ENCODE peak calls at places on chromosome X, in four cellular contexts. N, H, G and P are unnamed samples.
A peak's percentile ranks its signal among the peaks of the same experiment; 100 is the strongest.

GRCh38 chrX:68865300-68865699 is 36.5 kb downstream of the EFNB1 start:
- DNase-seq in N (no peak), H (no peak), G (no peak), P (no peak)

GRCh38 chrX:24999501-24999900 is 16.3 kb downstream of the ARX start:
- DNase-seq in N (no peak), H (no peak), G (no peak), P (no peak)

GRCh38 chrX:56792270-56793111 is 63.4 kb downstream of the NBDY start:
- DNase-seq in N (no peak), H (no peak), G (no peak), P (no peak)

GRCh38 chrX:110086916-110087484 is 84.1 kb downstream of the TMEM164 start:
- DNase-seq in N (no peak), H (peak; percentile 58), G (peak; percentile 96), P (no peak)

GRCh38 chrX:12975999-12976558 is 1.2 kb downstream of the TMSB4X start:
- DNase-seq in N (no peak), H (peak; percentile 52), G (peak; percentile 36), P (no peak)

GRCh38 chrX:130196453-130196852 is 24.7 kb downstream of the RAB33A start:
- DNase-seq in N (no peak), H (no peak), G (no peak), P (no peak)

GRCh38 chrX:132488092-132488749 is 617 bp downstream of the MBNL3 start:
- DNase-seq in N (no peak), H (peak; percentile 26), G (peak; percentile 10), P (no peak)

GRCh38 chrX:10819973-10820372 is 199.6 kb upstream of the MID1 start:
- DNase-seq in N (no peak), H (no peak), G (no peak), P (no peak)

GRCh38 chrX:24647257-24648058 is at the start of gene PCYT1B:
- DNase-seq in N (peak; percentile 97), H (peak; percentile 91), G (peak; percentile 49), P (peak; percentile 66)

GRCh38 chrX:4314586-4314985 is 601.1 kb upstream of the PRKX start:
- DNase-seq in N (no peak), H (no peak), G (no peak), P (no peak)

GRCh38 chrX:24339911-24340310 is 20.5 kb upstream of the SUPT20HL1 start:
- DNase-seq in N (no peak), H (no peak), G (no peak), P (no peak)

GRCh38 chrX:129754266-129755024 is 15.7 kb downstream of the XPNPEP2 start:
- DNase-seq in N (peak; percentile 62), H (peak; percentile 48), G (no peak), P (no peak)

GRCh38 chrX:10103023-10103422 is 53.8 kb upstream of the CLCN4 start:
- DNase-seq in N (no peak), H (no peak), G (peak; percentile 24), P (no peak)

GRCh38 chrX:10111364-10112148 is 45.2 kb upstream of the CLCN4 start:
- DNase-seq in N (no peak), H (no peak), G (peak; percentile 14), P (no peak)

GRCh38 chrX:6292599-6292998 is 63.9 kb upstream of the NLGN4X start:
- DNase-seq in N (peak; percentile 28), H (no peak), G (no peak), P (no peak)

GRCh38 chrX:119095936-119096335 is 23.1 kb downstream of the CT47C1 start:
- DNase-seq in N (no peak), H (no peak), G (no peak), P (no peak)

GRCh38 chrX:107894038-107894437 is 68.4 kb downstream of the MID2 start:
- DNase-seq in N (no peak), H (peak; percentile 65), G (peak; percentile 42), P (peak; percentile 39)

GRCh38 chrX:107507093-107507743 is 57.8 kb downstream of the FRMPD3 start:
- DNase-seq in N (no peak), H (no peak), G (no peak), P (no peak)

GRCh38 chrX:123590842-123591491 is 141.9 kb downstream of the THOC2 start:
- DNase-seq in N (no peak), H (no peak), G (peak; percentile 22), P (no peak)

DNA sequence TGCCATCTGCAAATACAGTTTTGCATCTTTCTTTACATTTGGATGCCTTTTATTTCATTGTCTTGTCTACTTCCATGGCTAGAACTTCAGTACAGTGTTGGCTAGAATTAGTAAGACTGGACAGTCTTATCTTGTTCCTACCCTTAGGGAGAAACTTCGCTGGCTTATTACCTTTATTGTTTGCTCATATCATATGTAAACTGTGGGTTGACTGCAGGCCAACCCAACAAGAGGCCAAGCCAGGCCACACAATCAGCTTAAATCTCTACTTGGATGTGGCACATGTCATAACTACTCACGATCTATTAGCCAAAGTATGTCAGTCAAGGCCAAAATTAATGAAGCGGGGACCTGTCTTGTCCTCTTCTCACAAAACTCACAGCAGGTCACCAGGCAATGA is 144.1 kb downstream of the THOC2 start:
- DNase-seq in N (no peak), H (no peak), G (no peak), P (no peak)
- H4K5ac ChIP-seq in N (no peak overlapping the region), H (no peak overlapping the region), G (no peak overlapping the region), P (no peak overlapping the region)

DNA sequence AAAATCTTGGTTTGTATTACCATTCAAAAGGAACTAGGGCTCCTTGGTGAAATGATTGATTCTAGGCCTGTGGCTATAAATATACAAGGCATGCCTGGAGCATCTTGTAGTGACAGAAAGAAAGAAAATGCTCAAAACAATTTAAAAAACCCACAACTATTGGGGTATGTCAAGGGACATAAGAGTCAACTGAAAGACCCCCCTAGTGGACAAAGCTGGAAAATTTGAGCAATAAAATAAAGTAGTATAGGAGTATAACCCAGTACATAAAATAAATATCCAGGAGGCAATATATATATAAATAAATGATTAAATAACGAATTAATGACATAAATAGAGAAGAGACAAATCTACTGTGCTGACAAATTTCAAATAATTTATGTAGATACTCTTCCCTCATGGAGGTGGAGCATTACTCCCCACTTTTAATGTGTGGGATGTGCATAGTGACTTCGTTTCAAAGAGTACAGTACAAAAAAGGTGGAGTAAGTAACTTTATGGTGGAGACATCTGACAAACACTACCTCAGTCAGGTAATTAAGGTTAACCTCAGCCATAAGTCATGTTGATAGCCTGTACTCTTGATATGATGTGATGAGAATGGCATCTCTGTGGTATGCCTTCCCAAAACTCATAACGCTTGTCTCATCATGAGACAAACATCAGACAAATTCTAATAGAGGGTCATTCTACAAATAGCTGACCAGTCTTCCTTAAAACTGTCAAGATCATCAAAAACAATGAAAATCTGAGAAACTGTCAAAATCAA is 185.0 kb upstream of the GLRA2 start:
- DNase-seq in N (no peak), H (no peak), G (no peak), P (no peak)
- H4K5ac ChIP-seq in N (no peak overlapping the region), H (no peak overlapping the region), G (no peak overlapping the region), P (no peak overlapping the region)

DNA sequence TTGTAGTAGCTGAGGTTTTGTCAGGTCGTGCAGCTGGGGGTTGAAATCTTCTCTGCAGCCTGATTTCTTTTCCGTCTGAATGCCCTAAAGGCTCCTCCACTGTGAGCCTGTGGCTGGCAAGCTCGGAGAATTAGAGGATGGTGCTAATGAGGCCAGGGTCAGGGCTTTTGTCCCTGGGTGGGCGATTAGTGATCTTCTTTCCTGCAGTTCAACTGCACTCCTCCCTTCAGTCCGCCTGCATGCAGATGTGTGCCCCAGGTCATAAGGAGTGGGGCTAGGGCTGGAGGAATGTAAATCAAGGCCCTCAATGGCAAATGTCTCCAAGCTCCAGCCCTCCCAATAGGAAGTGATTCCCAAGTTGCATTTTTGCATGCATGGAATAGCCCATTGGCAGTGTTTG is 405.0 kb downstream of the AFF2 start:
- DNase-seq in N (peak; percentile 25), H (peak; percentile 42), G (no peak), P (no peak)
- H4K5ac ChIP-seq in N (no peak overlapping the region), H (no peak overlapping the region), G (no peak overlapping the region), P (no peak overlapping the region)

GRCh38 chrX:155998761-155999510 is 1.4 kb downstream of the IL9R start:
- DNase-seq in N (no peak), H (no peak), G (no peak), P (no peak)
- H4K5ac ChIP-seq in N (no peak overlapping the region), H (no peak overlapping the region), G (no peak overlapping the region), P (no peak overlapping the region)

DNA sequence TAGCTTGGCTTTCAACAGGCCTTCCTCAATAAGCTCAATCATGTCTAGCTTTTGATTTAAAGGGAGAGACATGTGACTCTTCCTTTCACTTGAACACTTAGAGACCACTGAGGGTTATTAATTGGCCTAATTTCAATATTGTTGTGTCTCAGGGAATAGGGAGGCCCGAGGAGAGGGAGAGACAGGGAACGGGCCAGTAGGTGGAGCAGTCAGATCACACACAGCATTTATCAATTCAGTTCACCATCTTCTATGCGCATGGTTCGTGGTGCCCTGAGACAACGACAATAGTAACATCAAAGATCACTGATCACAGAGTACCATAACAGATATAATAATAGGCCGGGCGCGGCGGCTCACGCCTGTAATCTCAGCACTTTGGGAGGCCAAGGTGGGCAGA is 17.8 kb downstream of the ZNF81 start:
- DNase-seq in N (peak; percentile 34), H (peak; percentile 29), G (peak; percentile 13), P (peak; percentile 43)
- H4K5ac ChIP-seq in N (no peak overlapping the region), H (no peak overlapping the region), G (no peak overlapping the region), P (no peak overlapping the region)

DNA sequence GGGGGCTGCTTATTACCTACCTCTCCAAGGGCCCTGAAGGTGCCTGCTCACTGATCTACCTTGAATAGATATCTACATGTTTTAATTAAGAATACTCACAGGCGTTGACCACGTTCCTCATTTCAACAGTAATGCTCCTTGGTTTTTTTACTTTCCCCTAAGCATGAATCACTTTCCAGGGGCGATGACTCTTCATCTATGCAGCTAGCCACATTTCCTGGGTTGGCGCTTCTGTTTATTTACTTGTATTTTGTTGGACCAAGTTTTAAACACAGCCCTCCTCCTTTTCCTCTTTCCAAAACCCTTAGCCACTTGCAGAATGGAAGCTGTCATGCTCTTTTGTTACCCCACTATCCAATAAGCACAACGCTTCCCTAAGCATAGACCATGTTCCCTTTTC is 50.8 kb downstream of the CBLL2 start:
- DNase-seq in N (no peak), H (no peak), G (peak; percentile 77), P (no peak)
- H4K5ac ChIP-seq in N (no peak overlapping the region), H (no peak overlapping the region), G (peak overlapping the region; percentile 29), P (no peak overlapping the region)

GRCh38 chrX:155544886-155545285 is 67.9 kb downstream of the TMLHE start:
- DNase-seq in N (no peak), H (no peak), G (no peak), P (no peak)
- H4K5ac ChIP-seq in N (no peak overlapping the region), H (no peak overlapping the region), G (no peak overlapping the region), P (no peak overlapping the region)

DNA sequence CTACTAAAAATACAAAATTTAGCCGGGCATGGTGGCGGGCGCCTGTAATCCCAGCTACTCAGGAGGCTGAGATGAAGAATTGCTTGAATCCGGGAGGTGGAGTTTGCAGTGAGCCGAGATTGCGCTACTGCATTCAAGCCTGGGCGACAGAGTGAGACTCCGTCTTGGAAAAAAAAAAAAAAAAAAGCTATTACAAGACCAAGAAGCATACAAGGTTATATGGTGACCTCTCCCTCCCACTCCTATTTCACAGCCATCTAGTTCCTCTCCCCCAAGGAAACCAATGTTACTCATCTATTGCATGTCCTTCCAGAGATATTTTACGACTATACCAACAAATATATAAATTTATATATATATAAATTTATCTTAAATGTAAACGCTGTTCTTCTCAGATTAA is 3.3 kb downstream of the SLC9A7 start:
- DNase-seq in N (no peak), H (no peak), G (no peak), P (no peak)
- H4K5ac ChIP-seq in N (no peak overlapping the region), H (no peak overlapping the region), G (no peak overlapping the region), P (no peak overlapping the region)

DNA sequence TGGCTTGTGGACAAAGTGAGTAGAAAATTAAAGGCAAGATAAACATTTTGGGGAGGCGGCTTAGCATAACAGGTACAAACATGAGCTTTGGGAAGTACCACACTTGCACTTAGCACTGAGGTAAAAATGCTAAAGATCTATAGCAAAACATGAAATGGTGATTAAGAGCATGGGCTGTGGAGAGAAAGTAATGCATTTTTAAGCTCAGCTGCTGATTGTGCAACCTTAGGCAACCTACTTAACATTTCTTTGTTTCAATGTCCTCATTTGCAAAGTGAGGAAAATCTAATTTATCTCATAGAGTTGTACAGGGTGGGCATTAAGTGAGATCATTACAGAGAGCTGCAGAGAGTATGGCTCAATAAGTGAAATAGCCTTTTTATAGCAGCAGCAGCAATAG is 86.9 kb downstream of the PAK3 start:
- DNase-seq in N (no peak), H (no peak), G (no peak), P (no peak)
- H4K5ac ChIP-seq in N (no peak overlapping the region), H (no peak overlapping the region), G (no peak overlapping the region), P (no peak overlapping the region)